ENCODE peak calls at places on chromosomes 3 and 15, in seven cellular contexts. F is foreskin keratinocyte, X is upper lobe of right lung, L is endothelial cell of umbilical vein, U is PC-3, B is uterus, V is prostate gland. E is an unnamed sample.

GRCh38 chr15:36966704-36967103 is 133.6 kb downstream of the MEIS2 start:
- DNase-seq in F (no peak), X (no peak), L (no peak), U (no peak), B (peak; percentile 17), V (no peak), E (no peak)

GRCh38 chr15:68031406-68031805 is 22.7 kb upstream of the PIAS1 start:
- DNase-seq in F (no peak), X (no peak), L (no peak), U (no peak), B (no peak), V (no peak), E (peak; percentile 19)

GRCh38 chr3:116056280-116056679 is 389.0 kb downstream of the LSAMP start:
- DNase-seq in F (no peak), X (no peak), L (no peak), U (no peak), B (no peak), V (no peak), E (no peak)

GRCh38 chr3:183895296-183895695 is 10.6 kb upstream of the PARL start:
- DNase-seq in F (no peak), X (no peak), L (peak; percentile 43), U (peak; percentile 71), B (no peak), V (peak; percentile 17), E (peak; percentile 55)

GRCh38 chr3:89246326-89246725 is 138.9 kb downstream of the EPHA3 start:
- DNase-seq in F (no peak), X (no peak), L (no peak), U (no peak), B (no peak), V (no peak), E (no peak)

GRCh38 chr15:78671626-78672211 is 30.7 kb upstream of the CHRNB4 start:
- DNase-seq in F (no peak), X (no peak), L (no peak), U (no peak), B (no peak), V (no peak), E (peak; percentile 42)

GRCh38 chr3:69855436-69856162 is 116.3 kb downstream of the MITF start:
- DNase-seq in F (no peak), X (no peak), L (peak; percentile 85), U (peak; percentile 31), B (no peak), V (no peak), E (no peak)

GRCh38 chr3:190617185-190617584 is 103.3 kb downstream of the IL1RAP start:
- DNase-seq in F (peak; percentile 10), X (no peak), L (no peak), U (peak; percentile 7), B (no peak), V (no peak), E (no peak)

GRCh38 chr3:158405507-158405906 is 165.5 kb upstream of the MLF1 start:
- DNase-seq in F (no peak), X (no peak), L (no peak), U (no peak), B (no peak), V (no peak), E (no peak)

GRCh38 chr3:61858054-61858453 is 296.7 kb downstream of the PTPRG start:
- DNase-seq in F (no peak), X (no peak), L (peak; percentile 57), U (peak; percentile 4), B (no peak), V (no peak), E (no peak)

GRCh38 chr3:45881031-45882022 is 5.0 kb upstream of the CCR9 start:
- DNase-seq in F (peak; percentile 24), X (no peak), L (no peak), U (peak; percentile 88), B (no peak), V (no peak), E (no peak)

DNA sequence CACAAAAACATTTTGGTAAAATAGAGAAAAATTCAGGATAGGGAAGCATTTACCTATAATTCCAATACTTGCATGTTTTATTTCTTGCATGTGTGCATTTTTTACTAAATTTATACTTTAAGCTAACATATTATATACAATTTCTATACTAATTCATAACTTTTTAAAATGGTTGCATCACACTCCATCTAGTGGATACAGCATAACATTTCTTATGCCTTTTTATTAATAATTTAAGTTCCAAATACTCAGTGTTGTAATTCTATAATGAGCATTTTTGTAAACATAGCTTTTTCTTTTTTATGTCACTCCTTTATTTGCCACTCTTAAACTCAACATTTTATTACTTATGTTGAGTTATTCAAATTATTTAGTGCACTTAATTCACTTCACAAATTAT is 477.7 kb downstream of the ZBBX start:
- DNase-seq in F (no peak), X (no peak), L (no peak), U (peak; percentile 23), B (no peak), V (no peak), E (no peak)
- TF ChIP-seq CTCF in F (peak; percentile 54), X (no peak), L (no peak), U (peak; percentile 53), B (no peak), V (no peak), E (no peak)

DNA sequence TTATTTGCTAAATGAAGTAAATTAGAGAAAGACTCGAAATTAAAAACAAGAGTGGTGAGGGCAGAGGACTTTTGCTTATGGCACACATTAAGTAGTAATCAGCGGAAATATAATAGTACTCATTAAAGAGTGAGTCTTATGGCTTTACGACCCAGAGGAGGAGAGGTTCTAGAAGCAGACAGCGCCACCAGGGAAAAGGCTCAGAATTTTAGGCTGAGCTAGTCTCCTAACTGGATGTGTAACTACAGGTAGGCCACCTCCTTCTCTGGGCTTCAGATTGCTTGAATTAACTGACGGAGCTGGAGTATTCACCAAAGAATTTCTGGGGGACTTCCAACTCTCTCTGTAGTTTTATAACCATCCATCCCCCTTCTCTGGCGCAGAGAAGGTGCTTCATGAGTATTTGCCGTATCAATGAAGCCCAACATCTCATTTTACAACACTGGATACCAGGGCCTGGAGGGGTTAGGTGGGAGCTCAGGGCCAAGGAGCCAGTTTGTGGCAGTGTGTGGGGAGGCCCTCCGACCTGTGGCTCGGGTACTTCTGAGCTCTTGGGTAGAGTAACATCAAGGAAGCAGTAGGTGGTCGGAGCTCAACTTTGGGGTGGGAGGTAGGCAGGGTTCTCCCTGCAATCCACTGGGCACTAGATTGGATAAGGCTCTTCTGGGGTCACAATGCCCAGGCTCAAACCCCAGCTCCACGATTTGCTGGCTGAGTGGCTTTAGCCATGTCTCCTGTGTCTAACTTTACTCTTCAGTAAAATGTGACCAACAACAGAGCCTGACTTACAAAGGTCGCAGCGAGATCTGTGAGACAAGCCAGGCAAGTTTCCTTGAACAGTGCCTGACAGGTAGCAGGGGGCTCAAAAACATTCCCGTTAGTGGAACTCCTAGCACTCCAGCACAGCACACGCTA is 1.1 kb downstream of the CHCHD4 start:
- DNase-seq in F (no peak), X (peak; percentile 27), L (no peak), U (peak; percentile 57), B (no peak), V (no peak), E (no peak)
- H3K4me1 ChIP-seq in F (peaks cover 5% of the 10 kb centered on the region), X (peaks cover 41% of the 10 kb centered on the region), L (peaks cover 22% of the 10 kb centered on the region), U (peaks cover 23% of the 10 kb centered on the region), B (peaks cover 16% of the 10 kb centered on the region), V (peaks cover 28% of the 10 kb centered on the region), E (peaks cover 49% of the 10 kb centered on the region)

DNA sequence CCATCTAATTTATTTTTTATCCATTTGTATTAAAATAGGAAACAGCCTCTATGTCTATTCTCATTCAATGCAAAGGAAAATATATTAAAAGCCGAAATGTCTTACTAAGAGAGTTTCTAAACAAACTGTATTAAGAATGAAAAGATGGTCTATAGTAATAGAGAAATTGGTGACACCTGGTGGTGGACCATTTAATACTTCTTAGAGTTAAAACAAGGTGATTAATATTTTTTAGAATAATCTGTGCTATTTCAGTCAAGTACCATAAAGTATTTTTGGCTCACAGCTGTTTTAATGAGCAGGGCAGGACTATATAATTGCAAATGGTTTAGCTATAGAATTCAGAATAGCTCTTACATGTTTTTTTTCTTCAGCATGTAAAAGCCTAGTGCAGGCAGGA is 55.7 kb downstream of the SYNPR start:
- DNase-seq in F (no peak), X (no peak), L (no peak), U (peak; percentile 35), B (no peak), V (no peak), E (no peak)
- TF ChIP-seq CTCF in F (peak; percentile 52), X (peak; percentile 15), L (no peak), U (peak; percentile 58), B (no peak), V (no peak), E (no peak)

GRCh38 chr3:32850636-32851035 is 32.8 kb downstream of the TRIM71 start:
- DNase-seq in F (no peak), X (no peak), L (no peak), U (no peak), B (no peak), V (no peak), E (no peak)
- H3K4me1 ChIP-seq in F (no peaks in the 10 kb centered on the region), X (peaks cover 6% of the 10 kb centered on the region), L (no peaks in the 10 kb centered on the region), U (no peaks in the 10 kb centered on the region), B (no peaks in the 10 kb centered on the region), V (no peaks in the 10 kb centered on the region), E (no peaks in the 10 kb centered on the region)

GRCh38 chr3:178915365-178915764 is 156.2 kb downstream of the ZMAT3 start:
- DNase-seq in F (no peak), X (no peak), L (no peak), U (no peak), B (no peak), V (no peak), E (no peak)
- TF ChIP-seq CTCF in F (peak; percentile 5), X (no peak), L (no peak), U (no peak), B (no peak), V (no peak), E (no peak)

GRCh38 chr15:100941536-100941935 is 22.4 kb downstream of the LRRK1 start:
- DNase-seq in F (no peak), X (no peak), L (no peak), U (no peak), B (no peak), V (no peak), E (no peak)
- H3K4me1 ChIP-seq in F (no peaks in the 10 kb centered on the region), X (no peaks in the 10 kb centered on the region), L (no peaks in the 10 kb centered on the region), U (no peaks in the 10 kb centered on the region), B (no peaks in the 10 kb centered on the region), V (no peaks in the 10 kb centered on the region), E (no peaks in the 10 kb centered on the region)

DNA sequence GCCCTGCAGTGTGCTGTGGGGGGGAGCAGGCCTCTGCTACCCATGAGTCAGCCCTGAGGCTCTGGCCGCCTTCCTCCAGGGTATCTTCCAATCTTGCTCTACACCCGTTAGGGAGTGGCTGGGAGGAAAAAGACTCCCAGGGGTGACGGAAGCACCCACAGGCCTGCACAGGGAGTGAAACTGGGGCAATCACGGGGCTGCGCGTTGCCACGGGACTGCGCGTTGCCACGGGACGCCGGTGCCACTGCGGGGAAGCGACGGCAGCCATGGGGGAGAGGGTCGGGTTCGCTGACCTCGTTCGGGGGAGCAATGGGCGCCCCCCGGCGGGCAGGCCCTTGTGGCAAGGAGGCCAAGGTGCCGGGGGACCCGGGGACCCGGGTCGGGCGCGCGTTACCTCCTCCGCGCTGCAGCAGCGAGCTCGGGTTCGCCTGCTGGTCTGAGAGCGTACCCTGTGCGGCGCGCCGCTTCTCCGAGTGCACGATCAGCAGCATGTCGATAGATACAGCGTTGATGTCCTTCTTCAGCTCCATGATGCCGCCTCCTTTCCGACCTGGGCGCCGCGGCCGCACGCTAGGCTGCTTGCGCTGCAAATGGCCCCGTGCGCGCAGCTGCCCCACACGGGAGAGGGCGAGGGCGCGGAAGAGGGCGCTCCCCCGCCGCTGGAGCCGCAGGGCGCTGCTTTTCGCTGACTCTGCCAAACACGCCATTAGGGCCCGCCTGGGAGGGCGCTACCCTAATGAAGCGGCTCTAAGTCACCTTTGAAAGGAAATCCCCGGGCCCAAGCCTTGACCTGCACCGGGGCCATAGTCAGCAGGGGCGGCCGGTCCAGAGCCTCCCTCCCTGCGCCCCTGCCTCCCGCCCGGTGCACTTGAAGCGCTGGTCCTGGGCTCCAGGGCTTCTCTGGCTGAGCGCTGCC is at the start of gene KY:
- DNase-seq in F (no peak), X (peak; percentile 75), L (no peak), U (no peak), B (peak; percentile 55), V (peak; percentile 18), E (peak; percentile 75)
- TF ChIP-seq CTCF in F (peak; percentile 54), X (peak; percentile 9), L (no peak), U (no peak), B (peak; percentile 35), V (no peak), E (peak; percentile 2)

GRCh38 chr15:99616773-99617342 is 51.1 kb downstream of the MEF2A start:
- DNase-seq in F (no peak), X (no peak), L (no peak), U (no peak), B (no peak), V (no peak), E (no peak)
- H3K4me1 ChIP-seq in F (peaks cover 27% of the 10 kb centered on the region), X (peaks cover 46% of the 10 kb centered on the region), L (no peaks in the 10 kb centered on the region), U (no peaks in the 10 kb centered on the region), B (no peaks in the 10 kb centered on the region), V (peaks cover 2% of the 10 kb centered on the region), E (peaks cover 66% of the 10 kb centered on the region)